ENCODE peak calls at places on chromosome 2, in seven cellular contexts. One of them, this sample, is unnamed.
A peak's percentile ranks its signal among the peaks of the same experiment; 100 is the strongest.

GRCh38 chr2:160401895-160402294 is 91.7 kb downstream of the RBMS1 start:
- DNase-seq in heart left ventricle: no peak
- DNase-seq in A549: no peak
- DNase-seq in Peyer's patch: no peak
- DNase-seq in HCT116: no peak
- DNase-seq in GM12878: no peak
- DNase-seq in thyroid gland: no peak
- DNase-seq in this sample: no peak

GRCh38 chr2:237421542-237422047 is 7.6 kb upstream of the COL6A3 start:
- DNase-seq in thyroid gland: peak; percentile 77
- DNase-seq in Peyer's patch: peak; percentile 84
- DNase-seq in GM12878: no peak
- DNase-seq in heart left ventricle: peak; percentile 73
- DNase-seq in HCT116: peak; percentile 73
- DNase-seq in A549: peak; percentile 85
- DNase-seq in this sample: peak; percentile 79

GRCh38 chr2:170869461-170869860 is 52.8 kb downstream of the GAD1 start:
- DNase-seq in thyroid gland: no peak
- DNase-seq in A549: no peak
- DNase-seq in Peyer's patch: no peak
- DNase-seq in GM12878: no peak
- DNase-seq in heart left ventricle: no peak
- DNase-seq in HCT116: no peak
- DNase-seq in this sample: no peak

GRCh38 chr2:44969936-44970335 is 28.4 kb downstream of the SIX3 start:
- DNase-seq in heart left ventricle: no peak
- DNase-seq in A549: no peak
- DNase-seq in Peyer's patch: no peak
- DNase-seq in thyroid gland: no peak
- DNase-seq in GM12878: no peak
- DNase-seq in HCT116: no peak
- DNase-seq in this sample: no peak

GRCh38 chr2:215684448-215685217 is 248.8 kb upstream of the FN1 start:
- DNase-seq in Peyer's patch: no peak
- DNase-seq in GM12878: no peak
- DNase-seq in HCT116: no peak
- DNase-seq in A549: peak; percentile 24
- DNase-seq in heart left ventricle: no peak
- DNase-seq in thyroid gland: no peak
- DNase-seq in this sample: no peak

GRCh38 chr2:139353874-139354273 is 573.7 kb upstream of the NXPH2 start:
- DNase-seq in heart left ventricle: no peak
- DNase-seq in Peyer's patch: no peak
- DNase-seq in GM12878: no peak
- DNase-seq in A549: no peak
- DNase-seq in thyroid gland: no peak
- DNase-seq in HCT116: no peak
- DNase-seq in this sample: no peak

GRCh38 chr2:187442378-187442777 is 5.7 kb downstream of the CALCRL start:
- DNase-seq in A549: no peak
- DNase-seq in heart left ventricle: no peak
- DNase-seq in HCT116: no peak
- DNase-seq in thyroid gland: no peak
- DNase-seq in GM12878: no peak
- DNase-seq in Peyer's patch: no peak
- DNase-seq in this sample: no peak

GRCh38 chr2:56102866-56103265 is 80.9 kb upstream of the CCDC85A start:
- DNase-seq in A549: no peak
- DNase-seq in HCT116: no peak
- DNase-seq in heart left ventricle: no peak
- DNase-seq in GM12878: no peak
- DNase-seq in Peyer's patch: no peak
- DNase-seq in thyroid gland: no peak
- DNase-seq in this sample: no peak

GRCh38 chr2:32788106-32788505 is 158.6 kb upstream of the LTBP1 start:
- DNase-seq in Peyer's patch: no peak
- DNase-seq in thyroid gland: no peak
- DNase-seq in GM12878: no peak
- DNase-seq in A549: no peak
- DNase-seq in HCT116: no peak
- DNase-seq in heart left ventricle: no peak
- DNase-seq in this sample: no peak

GRCh38 chr2:117858892-117859531 is 44.5 kb downstream of the DDX18 start:
- DNase-seq in Peyer's patch: no peak
- DNase-seq in thyroid gland: no peak
- DNase-seq in GM12878: no peak
- DNase-seq in A549: no peak
- DNase-seq in HCT116: no peak
- DNase-seq in heart left ventricle: no peak
- DNase-seq in this sample: no peak

GRCh38 chr2:214412679-214413078 is 1.8 kb downstream of the VWC2L start:
- DNase-seq in thyroid gland: no peak
- DNase-seq in heart left ventricle: no peak
- DNase-seq in A549: no peak
- DNase-seq in Peyer's patch: no peak
- DNase-seq in GM12878: no peak
- DNase-seq in HCT116: no peak
- DNase-seq in this sample: no peak

GRCh38 chr2:214410918-214411554 is at the start of gene VWC2L:
- DNase-seq in HCT116: peak; percentile 22
- DNase-seq in thyroid gland: peak; percentile 42
- DNase-seq in GM12878: no peak
- DNase-seq in A549: peak; percentile 61
- DNase-seq in heart left ventricle: peak; percentile 57
- DNase-seq in Peyer's patch: no peak
- DNase-seq in this sample: peak; percentile 87

DNA sequence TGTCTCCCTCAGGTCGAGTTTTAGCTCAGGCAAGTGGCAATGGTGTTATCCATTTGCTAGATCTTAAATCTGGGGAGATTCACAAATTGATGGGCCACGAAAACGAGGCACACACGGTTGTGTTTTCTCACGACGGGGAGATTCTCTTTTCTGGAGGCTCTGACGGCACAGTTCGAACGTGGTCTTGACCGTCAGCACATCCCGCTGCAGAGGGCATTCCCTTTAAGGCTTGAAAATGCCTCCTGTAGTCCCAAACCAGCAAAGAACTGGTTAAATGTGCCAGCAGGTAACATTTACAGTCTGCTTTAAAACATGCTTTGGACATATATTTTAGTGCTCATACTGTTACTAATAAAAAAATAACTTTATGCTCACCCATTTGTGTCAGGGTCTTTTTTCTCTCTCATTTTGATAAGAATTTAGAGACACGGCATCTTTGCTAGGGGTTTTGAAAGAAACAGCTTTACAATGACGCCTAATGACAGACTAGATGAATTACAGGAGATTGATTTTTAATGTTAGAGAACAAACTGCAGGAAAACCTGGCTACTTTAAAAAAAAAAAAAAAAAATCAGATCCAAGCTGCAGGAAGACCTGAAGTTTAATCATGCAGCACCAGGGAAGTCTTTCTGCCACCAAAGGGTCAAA is 602 bp upstream of the VWC2L start:
- DNase-seq in thyroid gland: no peak
- DNase-seq in Peyer's patch: no peak
- DNase-seq in HCT116: no peak
- DNase-seq in heart left ventricle: no peak
- DNase-seq in A549: no peak
- DNase-seq in GM12878: no peak
- DNase-seq in this sample: no peak
- TF ChIP-seq CTCF in thyroid gland: no peak
- TF ChIP-seq CTCF in Peyer's patch: no peak
- TF ChIP-seq CTCF in HCT116: no peak
- TF ChIP-seq CTCF in heart left ventricle: no peak
- TF ChIP-seq CTCF in A549: no peak
- TF ChIP-seq CTCF in GM12878: no peak
- TF ChIP-seq CTCF in this sample: no peak

GRCh38 chr2:102345329-102345920 is 10.2 kb upstream of the IL18R1 start:
- DNase-seq in A549: no peak
- DNase-seq in GM12878: no peak
- DNase-seq in Peyer's patch: no peak
- DNase-seq in heart left ventricle: no peak
- DNase-seq in thyroid gland: no peak
- DNase-seq in HCT116: no peak
- DNase-seq in this sample: no peak
- TF ChIP-seq POLR2A in A549: no peak
- TF ChIP-seq POLR2A in GM12878: no peak
- TF ChIP-seq POLR2A in Peyer's patch: no peak
- TF ChIP-seq POLR2A in heart left ventricle: no peak
- TF ChIP-seq POLR2A in thyroid gland: no peak
- TF ChIP-seq POLR2A in HCT116: no peak
- TF ChIP-seq POLR2A in this sample: no peak

GRCh38 chr2:190859347-190860297 is 21.0 kb upstream of the GLS start:
- DNase-seq in GM12878: no peak
- DNase-seq in Peyer's patch: no peak
- DNase-seq in heart left ventricle: no peak
- DNase-seq in HCT116: no peak
- DNase-seq in A549: peak; percentile 23
- DNase-seq in thyroid gland: no peak
- DNase-seq in this sample: no peak
- H3K27ac ChIP-seq in GM12878: no peak overlapping the region
- H3K27ac ChIP-seq in Peyer's patch: no peak overlapping the region
- H3K27ac ChIP-seq in heart left ventricle: no peak overlapping the region
- H3K27ac ChIP-seq in HCT116: no peak overlapping the region
- H3K27ac ChIP-seq in A549: peak overlapping the region; percentile 87
- H3K27ac ChIP-seq in thyroid gland: peak overlapping the region; percentile 64
- H3K27ac ChIP-seq in this sample: no peak overlapping the region

DNA sequence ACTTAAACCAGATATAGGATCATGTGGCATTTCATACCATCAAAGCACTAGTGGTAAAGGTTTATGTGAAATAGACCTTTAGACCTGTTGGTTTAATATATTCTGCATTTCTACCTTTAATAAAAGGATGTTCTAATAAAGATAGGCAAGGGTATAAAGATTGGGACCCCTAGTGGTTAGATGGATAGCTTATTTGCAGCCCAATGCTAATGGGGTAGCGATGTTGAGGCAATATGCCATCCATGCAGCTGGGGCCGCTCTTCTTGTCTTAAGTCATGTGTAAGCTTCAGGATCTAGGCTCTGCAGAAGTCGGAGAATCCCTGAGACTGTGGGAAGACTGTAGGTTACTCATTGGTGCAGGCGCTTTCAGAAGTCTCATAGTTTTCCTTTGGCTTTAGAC is 114.9 kb downstream of the ICOS start:
- DNase-seq in HCT116: peak; percentile 15
- DNase-seq in heart left ventricle: no peak
- DNase-seq in thyroid gland: no peak
- DNase-seq in A549: peak; percentile 8
- DNase-seq in Peyer's patch: no peak
- DNase-seq in GM12878: no peak
- DNase-seq in this sample: no peak
- TF ChIP-seq CTCF in HCT116: peak; percentile 36
- TF ChIP-seq CTCF in heart left ventricle: no peak
- TF ChIP-seq CTCF in thyroid gland: no peak
- TF ChIP-seq CTCF in A549: no peak
- TF ChIP-seq CTCF in Peyer's patch: peak; percentile 28
- TF ChIP-seq CTCF in GM12878: no peak
- TF ChIP-seq CTCF in this sample: no peak

DNA sequence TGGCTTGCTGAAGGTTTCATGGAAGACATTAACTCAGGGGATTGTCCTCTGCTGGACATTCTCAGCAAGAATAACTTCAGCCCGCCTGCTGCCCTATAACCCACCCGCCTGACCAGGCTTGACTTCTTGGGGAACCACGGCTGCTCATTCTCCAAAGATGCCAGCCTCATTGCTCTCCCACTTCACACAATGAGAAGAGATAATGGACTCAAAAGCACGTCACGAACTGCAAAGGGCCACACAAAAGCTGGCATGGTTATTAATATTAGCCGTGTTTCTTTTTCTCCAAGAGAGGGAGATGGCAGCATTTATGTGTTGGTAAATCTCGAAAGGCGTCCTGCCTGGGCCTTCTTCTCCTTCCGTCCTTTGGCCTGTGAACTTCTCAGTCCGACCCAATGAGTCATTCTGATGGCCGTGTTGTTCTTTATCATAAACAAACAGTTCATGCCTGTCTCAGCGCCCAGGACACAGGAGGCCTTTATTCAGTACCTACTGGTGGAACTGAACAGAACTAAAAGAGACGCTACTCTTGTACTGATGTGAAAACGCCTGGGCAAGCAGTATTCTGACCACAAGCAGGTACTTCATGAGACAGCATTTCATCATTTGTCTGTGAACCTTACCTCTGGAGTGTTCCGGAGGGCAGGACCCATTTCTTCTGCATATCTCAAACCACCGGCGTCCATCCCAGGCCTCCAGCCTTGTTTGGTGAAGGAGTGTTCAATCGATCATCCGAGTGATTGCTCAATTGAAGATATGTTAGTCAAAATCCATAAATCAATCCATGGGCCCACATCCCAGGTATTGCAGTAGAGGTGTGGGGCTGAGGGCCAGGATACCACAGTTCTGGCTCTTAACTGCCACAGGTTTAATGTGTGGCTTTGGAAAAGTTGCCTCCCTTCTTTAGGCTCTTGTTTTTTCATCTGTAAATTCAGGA is 25.1 kb upstream of the KLHL29 start:
- DNase-seq in heart left ventricle: no peak
- DNase-seq in GM12878: no peak
- DNase-seq in Peyer's patch: no peak
- DNase-seq in A549: peak; percentile 13
- DNase-seq in thyroid gland: no peak
- DNase-seq in HCT116: no peak
- DNase-seq in this sample: no peak
- TF ChIP-seq POLR2A in heart left ventricle: no peak
- TF ChIP-seq POLR2A in GM12878: no peak
- TF ChIP-seq POLR2A in Peyer's patch: no peak
- TF ChIP-seq POLR2A in A549: no peak
- TF ChIP-seq POLR2A in thyroid gland: no peak
- TF ChIP-seq POLR2A in HCT116: no peak
- TF ChIP-seq POLR2A in this sample: no peak

DNA sequence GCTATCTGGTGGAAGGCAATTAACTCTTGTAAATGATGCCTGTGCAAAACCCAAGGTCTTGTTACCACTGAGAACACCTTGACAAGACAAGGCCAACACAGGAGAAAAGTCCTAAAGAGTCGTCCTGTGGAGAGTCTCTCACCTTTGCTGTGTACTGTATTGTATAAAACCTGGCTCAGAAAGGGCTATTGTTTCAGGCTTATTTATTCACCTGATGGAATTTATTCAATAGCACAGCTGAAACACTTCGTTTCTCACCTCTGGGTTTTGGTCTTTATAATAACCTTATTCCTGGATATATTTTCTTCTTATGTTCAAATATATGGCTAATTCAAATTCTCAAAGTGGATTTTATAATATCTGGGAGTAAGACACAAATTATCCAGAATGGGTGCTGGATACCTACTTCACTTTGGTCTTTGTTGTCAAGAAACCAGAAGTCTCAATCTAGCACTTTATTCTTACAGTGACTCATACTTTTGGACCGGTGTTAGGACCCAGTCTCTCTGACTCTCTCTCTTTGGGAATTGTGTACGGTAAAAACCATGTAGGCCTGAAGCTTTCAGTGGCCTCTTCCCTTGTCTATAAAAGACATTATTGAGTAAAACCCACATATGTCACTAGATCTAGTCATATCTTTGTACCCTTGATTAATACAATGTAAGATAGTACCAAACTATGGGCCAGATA is 16.1 kb upstream of the STAT4 start:
- DNase-seq in GM12878: no peak
- DNase-seq in heart left ventricle: no peak
- DNase-seq in A549: no peak
- DNase-seq in thyroid gland: no peak
- DNase-seq in Peyer's patch: no peak
- DNase-seq in HCT116: no peak
- DNase-seq in this sample: no peak
- H3K27ac ChIP-seq in GM12878: no peak overlapping the region
- H3K27ac ChIP-seq in heart left ventricle: no peak overlapping the region
- H3K27ac ChIP-seq in A549: peak overlapping the region; percentile 95
- H3K27ac ChIP-seq in thyroid gland: no peak overlapping the region
- H3K27ac ChIP-seq in Peyer's patch: no peak overlapping the region
- H3K27ac ChIP-seq in HCT116: no peak overlapping the region
- H3K27ac ChIP-seq in this sample: no peak overlapping the region

This sample was measured in testis.